ENCODE peak calls at places on chromosomes 7 and 10, in eight cellular contexts. W, H, P, Y, X, B, G and J are unnamed samples.
A peak's percentile ranks its signal among the peaks of the same experiment; 100 is the strongest.

GRCh38 chr7:135232720-135233119 is 918 bp upstream of the STRA8 start:
- DNase-seq in G (no peak), Y (no peak), W (peak; percentile 4), X (peak; percentile 40), H (no peak), P (no peak), B (no peak), J (no peak)

GRCh38 chr10:8047452-8048280 is 6.8 kb upstream of the GATA3 start:
- DNase-seq in X (no peak), W (no peak), H (peak; percentile 90), G (no peak), B (no peak), P (no peak), Y (peak; percentile 59), J (no peak)

GRCh38 chr7:28629216-28629848 is 217.0 kb downstream of the CREB5 start:
- DNase-seq in G (peak; percentile 63), B (no peak), P (peak; percentile 54), H (no peak), W (peak; percentile 91), Y (no peak), X (no peak), J (peak; percentile 48)

GRCh38 chr10:123150229-123150985 is 2.5 kb downstream of the HMX2 start:
- DNase-seq in P (no peak), X (no peak), W (no peak), B (no peak), Y (no peak), H (no peak), G (no peak), J (peak; percentile 27)

GRCh38 chr10:71212249-71213126 is at the start of gene UNC5B:
- DNase-seq in W (peak; percentile 93), H (peak; percentile 96), G (peak; percentile 90), P (peak; percentile 85), Y (peak; percentile 80), X (peak; percentile 76), B (peak; percentile 76), J (peak; percentile 96)

GRCh38 chr10:103789771-103790201 is 65.6 kb downstream of the SH3PXD2A start:
- DNase-seq in Y (no peak), X (no peak), G (no peak), H (no peak), B (no peak), W (no peak), P (no peak), J (peak; percentile 64)

GRCh38 chr10:18607503-18607902 is 43.9 kb downstream of the NSUN6 start:
- DNase-seq in X (peak; percentile 72), P (peak; percentile 89), B (peak; percentile 73), W (peak; percentile 89), Y (peak; percentile 76), G (peak; percentile 95), H (peak; percentile 89), J (peak; percentile 71)

GRCh38 chr10:83908987-83909386 is 230.3 kb upstream of the GHITM start:
- DNase-seq in H (no peak), X (no peak), G (no peak), Y (no peak), W (no peak), P (no peak), B (no peak), J (no peak)

GRCh38 chr7:44259547-44260457 is 59.0 kb downstream of the YKT6 start:
- DNase-seq in W (peak; percentile 97), B (no peak), H (peak; percentile 97), G (peak; percentile 99), Y (peak; percentile 95), X (no peak), P (peak; percentile 96), J (peak; percentile 38)

GRCh38 chr10:124681091-124681490 is 63.1 kb downstream of the FAM53B start:
- DNase-seq in H (no peak), W (no peak), G (no peak), X (no peak), P (no peak), B (no peak), Y (no peak), J (no peak)

GRCh38 chr7:54664235-54665228 is 94.5 kb downstream of the SEC61G start:
- DNase-seq in X (no peak), H (no peak), G (no peak), Y (peak; percentile 34), P (peak; percentile 2), W (peak; percentile 43), B (peak; percentile 82), J (peak; percentile 86)

GRCh38 chr7:1428941-1429444 is 30.3 kb downstream of the MICALL2 start:
- DNase-seq in H (peak; percentile 96), X (no peak), B (no peak), P (no peak), W (no peak), Y (no peak), G (no peak), J (no peak)

GRCh38 chr10:24444337-24444736 is 235.4 kb downstream of the KIAA1217 start:
- DNase-seq in Y (no peak), W (peak; percentile 91), G (peak; percentile 80), B (no peak), X (no peak), P (peak; percentile 96), H (no peak), J (no peak)

GRCh38 chr10:3781458-3782098 is 3.4 kb downstream of the KLF6 start:
- DNase-seq in X (no peak), Y (peak; percentile 49), B (no peak), W (peak; percentile 85), P (peak; percentile 55), H (peak; percentile 63), G (peak; percentile 73), J (no peak)

GRCh38 chr10:78685466-78686163 is 383.2 kb upstream of the ZMIZ1 start:
- DNase-seq in H (peak; percentile 91), X (no peak), P (peak; percentile 38), G (no peak), W (peak; percentile 79), B (no peak), Y (no peak), J (no peak)

GRCh38 chr7:135260930-135261721 is 27.5 kb downstream of the STRA8 start:
- DNase-seq in H (no peak), G (no peak), B (no peak), Y (peak; percentile 36), P (peak; percentile 11), X (no peak), W (peak; percentile 16), J (no peak)

GRCh38 chr7:1512781-1513656 is 8.8 kb upstream of the INTS1 start:
- DNase-seq in X (peak; percentile 77), H (peak; percentile 98), Y (peak; percentile 26), W (peak; percentile 93), G (peak; percentile 40), P (peak; percentile 41), B (peak; percentile 57), J (no peak)

GRCh38 chr10:15035385-15036301 is 8.1 kb upstream of the OLAH start:
- DNase-seq in B (no peak), G (peak; percentile 88), X (no peak), P (peak; percentile 89), Y (peak; percentile 81), H (peak; percentile 84), W (no peak), J (no peak)

GRCh38 chr7:16007911-16008310 is 321.4 kb upstream of the MEOX2 start:
- DNase-seq in P (no peak), X (no peak), Y (no peak), H (no peak), G (no peak), W (peak; percentile 17), B (no peak), J (no peak)

GRCh38 chr7:158948376-158948775 is 92.0 kb downstream of the DYNC2I1 start:
- DNase-seq in H (no peak), P (no peak), X (no peak), G (no peak), Y (no peak), B (no peak), W (no peak), J (no peak)

GRCh38 chr10:91115618-91116390 is 104.7 kb upstream of the PCGF5 start:
- DNase-seq in B (no peak), H (no peak), X (no peak), P (no peak), G (no peak), Y (no peak), W (no peak), J (no peak)

GRCh38 chr7:21675255-21675654 is 132.4 kb downstream of the DNAH11 start:
- DNase-seq in X (no peak), G (no peak), Y (no peak), W (no peak), B (no peak), P (no peak), H (no peak), J (no peak)
- H3K4me2 ChIP-seq in X (no peak overlapping the region), G (no peak overlapping the region), Y (no peak overlapping the region), W (no peak overlapping the region), B (no peak overlapping the region), P (no peak overlapping the region), H (no peak overlapping the region), J (no peak overlapping the region)

DNA sequence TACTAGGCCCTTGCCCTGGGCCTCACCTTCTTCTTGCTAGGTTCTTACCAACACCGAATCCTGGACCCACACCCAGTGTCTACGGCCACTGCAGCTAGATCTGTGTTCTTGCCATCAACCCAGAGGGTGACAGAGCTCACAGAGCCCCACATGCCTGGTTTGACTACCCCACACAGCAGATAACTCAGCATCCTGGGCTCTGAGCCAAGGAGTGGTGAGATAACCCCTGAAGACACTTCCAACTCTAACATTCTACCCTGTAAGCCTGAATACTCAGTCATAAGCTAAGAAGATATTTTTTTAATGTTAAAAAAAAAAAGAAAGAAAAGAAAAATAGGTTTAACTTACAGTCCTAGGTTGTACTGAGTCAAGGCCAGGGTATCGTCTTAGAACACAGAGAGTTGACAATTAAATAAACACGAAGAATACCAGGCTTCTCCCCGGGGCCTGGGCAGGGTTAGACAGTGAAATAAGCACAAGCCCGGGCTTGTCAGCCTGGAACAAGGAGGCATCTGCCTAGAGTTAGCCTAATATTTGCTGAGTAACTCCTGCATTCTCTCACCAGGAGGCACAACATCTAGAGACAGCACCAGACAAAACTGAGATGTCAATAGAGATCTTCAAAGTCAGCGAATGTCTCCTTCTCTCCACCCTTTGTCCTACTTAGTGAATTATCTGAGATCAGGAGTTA is 556.5 kb upstream of the LRRN3 start:
- DNase-seq in G (peak; percentile 44), B (no peak), P (peak; percentile 71), H (no peak), X (no peak), Y (no peak), W (peak; percentile 53), J (peak; percentile 26)
- H2AFZ ChIP-seq in G (peak overlapping the region; percentile 63), B (no peak overlapping the region), P (peak overlapping the region; percentile 77), H (no peak overlapping the region), X (peak overlapping the region; percentile 41), Y (no peak overlapping the region), W (peak overlapping the region; percentile 72), J (peak overlapping the region; percentile 5)

GRCh38 chr7:64465551-64465950 is 97.3 kb downstream of the ZNF680 start:
- DNase-seq in X (no peak), Y (no peak), P (no peak), H (no peak), W (no peak), B (no peak), G (no peak), J (no peak)
- H3K9me3 ChIP-seq in X (peaks cover 3% of the 10 kb centered on the region), Y (no peaks in the 10 kb centered on the region), P (peaks cover 4% of the 10 kb centered on the region), H (peaks cover 4% of the 10 kb centered on the region), W (peaks cover 5% of the 10 kb centered on the region), B (no peaks in the 10 kb centered on the region), G (no peaks in the 10 kb centered on the region), J (no peaks in the 10 kb centered on the region)

DNA sequence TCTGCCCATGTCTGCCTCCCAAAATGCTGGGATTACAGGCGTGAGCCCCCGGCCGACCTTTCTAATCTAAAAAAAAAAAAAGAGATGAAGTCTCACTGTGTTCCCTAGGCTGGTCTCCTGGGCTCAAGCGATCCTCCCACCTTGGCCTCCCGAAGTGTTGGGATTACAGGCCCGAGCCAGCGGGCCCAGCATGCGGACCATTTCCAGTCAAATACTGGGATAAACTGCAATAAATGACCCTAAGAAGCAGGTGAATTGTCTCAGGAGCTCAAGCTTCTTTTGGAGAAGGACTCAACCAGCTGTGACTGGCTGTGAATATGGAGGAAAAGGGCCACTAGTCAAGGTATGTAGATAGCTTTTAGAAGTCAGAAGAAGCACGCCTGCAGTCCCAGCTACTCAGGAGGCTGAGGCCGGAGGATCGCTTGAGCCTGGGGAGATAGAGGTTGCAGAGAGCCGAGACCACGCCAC is 550 bp upstream of the CREM start:
- DNase-seq in B (no peak), H (no peak), G (no peak), Y (no peak), W (no peak), X (no peak), P (peak; percentile 1), J (no peak)
- H3K4me2 ChIP-seq in B (peak overlapping the region; percentile 52), H (peak overlapping the region; percentile 77), G (peak overlapping the region; percentile 77), Y (peak overlapping the region; percentile 87), W (peak overlapping the region; percentile 76), X (peak overlapping the region; percentile 90), P (peak overlapping the region; percentile 71), J (peak overlapping the region; percentile 77)